ENCODE peak calls at places on chromosomes 2 and 18, in eight cellular contexts. J is colonic mucosa; Q is Peyer's patch; C is neural progenitor cell; X is CD8-positive, alpha-beta memory T cell; O is breast epithelium; U is right cardiac atrium; B is K562. N is an unnamed sample.

GRCh38 chr2:144965172-144965571 is 445.3 kb upstream of the ZEB2 start:
- DNase-seq in X (no peak), O (no peak), B (no peak), Q (no peak), U (no peak), J (no peak), C (no peak), N (no peak)

GRCh38 chr2:191411472-191411871 is 166.3 kb downstream of the MYO1B start:
- DNase-seq in Q (no peak), C (no peak), B (no peak), J (no peak), O (no peak), U (no peak), X (no peak), N (no peak)

GRCh38 chr2:205752924-205753323 is 70.6 kb downstream of the NRP2 start:
- DNase-seq in Q (no peak), B (no peak), J (no peak), U (no peak), O (no peak), C (no peak), X (no peak), N (no peak)

GRCh38 chr2:232444409-232445148 is 11.4 kb upstream of the ALPI start:
- DNase-seq in B (peak; percentile 61), U (peak; percentile 42), X (peak; percentile 29), C (peak; percentile 50), O (no peak), Q (peak; percentile 77), J (peak; percentile 72), N (peak; percentile 24)

GRCh38 chr2:71043531-71044407 is 24.7 kb upstream of the NAGK start:
- DNase-seq in O (no peak), Q (no peak), B (no peak), X (no peak), U (no peak), J (no peak), C (no peak), N (no peak)

GRCh38 chr2:30253873-30254691 is 22.7 kb downstream of the LBH start:
- DNase-seq in C (no peak), X (no peak), U (no peak), B (peak; percentile 59), Q (no peak), J (no peak), O (no peak), N (no peak)

GRCh38 chr2:205914198-205914597 is 171.8 kb downstream of the INO80D start:
- DNase-seq in B (no peak), X (no peak), C (no peak), J (no peak), O (no peak), Q (no peak), U (no peak), N (no peak)

GRCh38 chr18:68638613-68639012 is 76.3 kb downstream of the TMX3 start:
- DNase-seq in X (no peak), Q (no peak), O (no peak), B (no peak), C (no peak), J (no peak), U (no peak), N (no peak)

GRCh38 chr2:10931710-10932255 is 20.0 kb downstream of the KCNF1 start:
- DNase-seq in O (no peak), X (no peak), C (no peak), J (no peak), Q (no peak), U (no peak), B (no peak), N (no peak)

GRCh38 chr2:119282966-119283511 is 59.4 kb downstream of the STEAP3 start:
- DNase-seq in X (no peak), J (no peak), U (peak; percentile 55), O (peak; percentile 77), Q (no peak), B (no peak), C (no peak), N (no peak)

GRCh38 chr2:156321243-156321904 is 11.1 kb downstream of the NR4A2 start:
- DNase-seq in J (peak; percentile 53), X (no peak), U (peak; percentile 30), O (no peak), Q (peak; percentile 63), B (no peak), C (peak; percentile 46), N (no peak)

GRCh38 chr2:240060977-240061591 is 7.8 kb upstream of the OR6B3 start:
- DNase-seq in X (peak; percentile 31), O (no peak), Q (peak; percentile 70), B (peak; percentile 14), J (peak; percentile 47), U (no peak), C (peak; percentile 65), N (peak; percentile 61)

GRCh38 chr18:595571-595970 is 1.2 kb upstream of the CLUL1 start:
- DNase-seq in J (no peak), Q (no peak), X (no peak), U (no peak), B (no peak), C (no peak), O (no peak), N (no peak)

GRCh38 chr2:207156451-207157161 is 9.1 kb downstream of the KLF7 start:
- DNase-seq in X (no peak), C (no peak), B (no peak), O (no peak), U (no peak), J (no peak), Q (no peak), N (no peak)

GRCh38 chr2:64639691-64640090 is 14.0 kb downstream of the SERTAD2 start:
- DNase-seq in Q (no peak), J (no peak), X (no peak), B (no peak), C (no peak), U (no peak), O (no peak), N (no peak)

GRCh38 chr2:179057737-179058136 is 7.8 kb upstream of the CCDC141 start:
- DNase-seq in U (no peak), X (no peak), O (no peak), C (peak; percentile 69), B (no peak), Q (no peak), J (no peak), N (peak; percentile 81)

GRCh38 chr2:33051586-33052385 is 105.0 kb downstream of the LTBP1 start:
- DNase-seq in B (no peak), O (no peak), C (no peak), Q (no peak), X (no peak), U (peak; percentile 52), J (no peak), N (no peak)

GRCh38 chr2:88165604-88166003 is 4.5 kb upstream of the THNSL2 start:
- DNase-seq in C (no peak), X (no peak), J (no peak), O (no peak), Q (no peak), B (no peak), U (no peak), N (no peak)

GRCh38 chr2:207813221-207813916 is 43.7 kb upstream of the FZD5 start:
- DNase-seq in C (peak; percentile 96), X (no peak), O (no peak), Q (no peak), B (peak; percentile 54), U (no peak), J (no peak), N (peak; percentile 87)

GRCh38 chr18:63155910-63156773 is 163.4 kb downstream of the BCL2 start:
- DNase-seq in X (no peak), B (no peak), Q (no peak), J (no peak), O (no peak), C (no peak), U (no peak), N (no peak)

GRCh38 chr18:63158012-63158631 is 161.4 kb downstream of the BCL2 start:
- DNase-seq in C (no peak), U (no peak), B (no peak), Q (no peak), J (no peak), O (no peak), X (no peak), N (no peak)

GRCh38 chr18:63159590-63159989 is 160.0 kb downstream of the BCL2 start:
- DNase-seq in O (no peak), X (no peak), Q (no peak), J (no peak), U (no peak), C (no peak), B (no peak), N (no peak)

GRCh38 chr18:63158676-63159291 is 160.8 kb downstream of the BCL2 start:
- DNase-seq in J (no peak), O (no peak), B (no peak), Q (no peak), U (no peak), X (no peak), C (no peak), N (no peak)

GRCh38 chr18:63157293-63158011 is 162.1 kb downstream of the BCL2 start:
- DNase-seq in Q (peak; percentile 67), O (no peak), B (no peak), U (no peak), J (no peak), X (no peak), C (no peak), N (no peak)
- H3K4me1 ChIP-seq in Q (peaks cover 37% of the 10 kb centered on the region), O (peaks cover 27% of the 10 kb centered on the region), B (no peaks in the 10 kb centered on the region), U (peaks cover 9% of the 10 kb centered on the region), J (peaks cover 28% of the 10 kb centered on the region), X (peaks cover 99% of the 10 kb centered on the region), C (no peaks in the 10 kb centered on the region), N (peaks cover 9% of the 10 kb centered on the region)

GRCh38 chr18:46250084-46250811 is 146.1 kb downstream of the HAUS1 start:
- DNase-seq in O (no peak), Q (peak; percentile 76), X (peak; percentile 35), C (no peak), J (peak; percentile 69), B (no peak), U (no peak), N (peak; percentile 40)
- H3K4me3 ChIP-seq in O (no peak overlapping the region), Q (no peak overlapping the region), X (peak overlapping the region; percentile 47), C (no peak overlapping the region), J (no peak overlapping the region), B (no peak overlapping the region), U (no peak overlapping the region), N (no peak overlapping the region)

DNA sequence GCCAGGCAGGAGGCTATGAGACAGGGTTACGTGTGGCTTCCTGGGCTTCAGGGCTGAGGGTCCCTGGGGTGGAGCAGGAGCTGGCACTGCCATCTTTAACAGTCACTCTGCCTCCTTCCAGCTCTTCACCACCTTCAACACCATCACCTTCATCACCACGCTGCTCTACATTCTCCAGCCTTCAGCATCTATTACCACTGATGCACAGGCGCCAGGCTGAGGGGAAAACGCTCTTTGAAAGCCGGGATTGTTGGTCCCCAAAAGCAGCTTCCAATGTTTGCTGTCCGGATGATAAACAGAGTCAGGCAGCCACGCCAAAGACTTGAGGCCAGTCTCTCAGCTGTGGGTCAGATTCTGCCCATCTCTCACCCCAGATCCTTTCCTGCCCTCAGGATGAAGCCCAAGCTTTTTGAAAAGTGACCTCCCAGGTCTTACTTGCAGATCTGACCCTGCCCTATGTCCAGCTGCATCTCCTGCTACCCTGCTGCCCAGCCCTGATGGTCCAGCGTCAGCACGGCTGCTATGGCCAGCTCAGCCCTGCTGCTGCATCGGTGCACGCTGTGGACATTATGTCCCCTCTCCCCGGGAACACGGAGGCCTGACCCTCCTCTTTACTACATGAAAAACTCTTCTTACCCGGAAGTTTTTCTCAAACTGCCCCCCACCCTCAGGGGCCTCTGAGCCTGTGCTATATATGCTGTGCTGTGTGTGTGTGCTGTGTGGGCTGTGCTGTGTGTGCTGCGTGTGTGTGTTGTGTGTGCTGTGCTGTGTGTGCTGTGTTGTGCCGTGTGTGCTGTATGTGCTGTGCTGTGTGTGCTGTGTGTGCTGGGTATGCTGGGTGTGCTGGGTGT is 31.2 kb upstream of the MAL start:
- DNase-seq in O (peak; percentile 36), J (no peak), U (no peak), B (no peak), Q (peak; percentile 23), C (no peak), X (no peak), N (no peak)
- H3K4me1 ChIP-seq in O (no peaks in the 10 kb centered on the region), J (no peaks in the 10 kb centered on the region), U (no peaks in the 10 kb centered on the region), B (no peaks in the 10 kb centered on the region), Q (no peaks in the 10 kb centered on the region), C (no peaks in the 10 kb centered on the region), X (no peaks in the 10 kb centered on the region), N (no peaks in the 10 kb centered on the region)

GRCh38 chr2:39433586-39434195 is 3.4 kb downstream of the MAP4K3 start:
- DNase-seq in J (no peak), C (no peak), O (no peak), U (no peak), Q (no peak), X (no peak), B (peak; percentile 15), N (no peak)
- H3K4me3 ChIP-seq in J (no peak overlapping the region), C (no peak overlapping the region), O (no peak overlapping the region), U (no peak overlapping the region), Q (no peak overlapping the region), X (no peak overlapping the region), B (no peak overlapping the region), N (no peak overlapping the region)